ENCODE peak calls at places on chromosomes 12 and 14, in seven cellular contexts. N is smooth muscle cell of the brain vasculature; V is fibroblast of mammary gland; Q is CD8-positive, alpha-beta memory T cell; M is CD4-positive, CD25-positive, alpha-beta regulatory T cell; X is cardiac fibroblast; P is IMR-90. D is an unnamed sample.
A peak's percentile ranks its signal among the peaks of the same experiment; 100 is the strongest.

GRCh38 chr12:6867407-6868210 is at the start of gene TPI1:
- DNase-seq in V (peak; percentile 70), X (peak; percentile 83), M (peak; percentile 67), Q (peak; percentile 66), P (peak; percentile 74), N (no peak), D (peak; percentile 84)

GRCh38 chr12:95633671-95634465 is 82.6 kb upstream of the USP44 start:
- DNase-seq in N (no peak), M (no peak), X (no peak), P (no peak), Q (no peak), V (peak; percentile 40), D (peak; percentile 15)

GRCh38 chr12:71935594-71935993 is 3.1 kb upstream of the TPH2 start:
- DNase-seq in P (peak; percentile 25), X (no peak), M (no peak), V (no peak), N (no peak), Q (no peak), D (no peak)

GRCh38 chr14:68404652-68405183 is 388.1 kb downstream of the ZFP36L1 start:
- DNase-seq in V (no peak), X (no peak), P (peak; percentile 37), M (no peak), Q (no peak), N (no peak), D (no peak)

GRCh38 chr12:47817272-47818006 is 2.3 kb downstream of the HDAC7 start:
- DNase-seq in V (peak; percentile 46), X (no peak), P (no peak), Q (no peak), M (no peak), N (no peak), D (no peak)

GRCh38 chr14:30553311-30553989 is 5.5 kb upstream of the G2E3 start:
- DNase-seq in Q (no peak), P (peak; percentile 78), V (peak; percentile 76), X (peak; percentile 77), M (no peak), N (no peak), D (peak; percentile 76)

GRCh38 chr12:12779529-12779928 is 5.9 kb upstream of the APOLD1 start:
- DNase-seq in M (no peak), P (peak; percentile 96), Q (no peak), X (peak; percentile 96), N (peak; percentile 62), V (peak; percentile 92), D (peak; percentile 89)

GRCh38 chr14:75286313-75286712 is 7.7 kb downstream of the FOS start:
- DNase-seq in V (no peak), M (no peak), Q (no peak), N (no peak), X (no peak), P (no peak), D (no peak)

GRCh38 chr12:55972045-55972843 is 1.6 kb upstream of the RAB5B start:
- DNase-seq in V (peak; percentile 69), M (no peak), P (peak; percentile 84), Q (no peak), N (no peak), X (peak; percentile 89), D (peak; percentile 87)

GRCh38 chr14:93744876-93745275 is 43.4 kb downstream of the PRIMA1 start:
- DNase-seq in X (no peak), N (no peak), P (no peak), M (no peak), V (no peak), Q (no peak), D (no peak)

GRCh38 chr14:50040401-50040775 is 76.0 kb downstream of the VCPKMT start:
- DNase-seq in M (peak; percentile 47), X (peak; percentile 85), P (peak; percentile 86), N (no peak), Q (peak; percentile 57), V (peak; percentile 85), D (peak; percentile 89)

GRCh38 chr14:69441948-69442347 is 42.6 kb upstream of the PLEKHD1 start:
- DNase-seq in P (no peak), X (no peak), N (no peak), Q (no peak), V (no peak), M (no peak), D (peak; percentile 12)

GRCh38 chr12:130754234-130755001 is 38.3 kb upstream of the RIMBP2 start:
- DNase-seq in V (no peak), M (no peak), N (no peak), P (no peak), X (no peak), Q (no peak), D (no peak)

GRCh38 chr12:13571035-13571434 is 374.5 kb downstream of the EMP1 start:
- DNase-seq in M (no peak), Q (no peak), P (no peak), V (no peak), N (no peak), X (no peak), D (no peak)

GRCh38 chr14:52013984-52014600 is 24.7 kb downstream of the RTRAF start:
- DNase-seq in X (no peak), P (no peak), M (no peak), Q (no peak), N (no peak), V (no peak), D (no peak)

GRCh38 chr14:73784988-73785313 is 66.7 kb upstream of the PTGR2 start:
- DNase-seq in N (no peak), P (no peak), Q (no peak), M (no peak), X (no peak), V (no peak), D (no peak)

GRCh38 chr12:99759467-99759866 is 111.9 kb downstream of the GARIN6 start:
- DNase-seq in V (no peak), P (no peak), M (no peak), N (no peak), X (no peak), Q (no peak), D (no peak)

GRCh38 chr12:50555471-50555885 is 50.7 kb downstream of the DIP2B start:
- DNase-seq in P (no peak), Q (no peak), N (no peak), V (no peak), X (no peak), M (no peak), D (no peak)

GRCh38 chr14:68851078-68851477 is 58.2 kb upstream of the ZFP36L1 start:
- DNase-seq in Q (no peak), X (no peak), M (no peak), N (no peak), V (no peak), P (no peak), D (no peak)

GRCh38 chr14:76186318-76187027 is 34.8 kb downstream of the GPATCH2L start:
- DNase-seq in V (no peak), X (no peak), Q (no peak), M (no peak), N (no peak), P (no peak), D (no peak)

GRCh38 chr14:51095854-51096823 is 1.2 kb upstream of the TRIM9 start:
- DNase-seq in Q (no peak), P (peak; percentile 35), X (peak; percentile 51), M (peak; percentile 3), V (peak; percentile 83), N (no peak), D (peak; percentile 59)

GRCh38 chr12:42094277-42094676 is 50.4 kb downstream of the GXYLT1 start:
- DNase-seq in M (peak; percentile 26), V (peak; percentile 65), Q (peak; percentile 14), X (peak; percentile 70), P (peak; percentile 72), N (no peak), D (peak; percentile 79)

GRCh38 chr12:15830538-15830937 is 41.4 kb upstream of the EPS8 start:
- DNase-seq in X (peak; percentile 81), V (peak; percentile 65), M (no peak), N (no peak), Q (no peak), P (peak; percentile 82), D (peak; percentile 82)

GRCh38 chr14:19878029-19878642 is 3.2 kb downstream of the OR4K2 start:
- DNase-seq in N (no peak), Q (no peak), M (no peak), V (peak; percentile 24), X (peak; percentile 56), P (no peak), D (peak; percentile 13)

GRCh38 chr14:101101456-101102056 is 198.0 kb upstream of the RTL1 start:
- DNase-seq in P (no peak), V (no peak), X (peak; percentile 13), N (no peak), M (no peak), Q (no peak), D (no peak)

GRCh38 chr12:66971816-66972215 is 292.9 kb upstream of the GRIP1 start:
- DNase-seq in M (no peak), P (no peak), X (no peak), N (no peak), V (no peak), Q (no peak), D (no peak)

D was measured in choroid plexus epithelial cell.